ENCODE peak calls at places on chromosomes 16 and 17, in ten cellular contexts. E is activated T-helper 1 cell treated with Interleukin-2 at 50 U/mL for 16 hours, R is neural progenitor cell, D is T-helper 9 cell, P is HFFc6, X is Caco-2, G is ovary, K is NCI-H2081, V is NCI-H1930, L is AG09309. I is an unnamed sample.

GRCh38 chr16:85860413-85861094 is 38.4 kb upstream of the IRF8 start:
- DNase-seq in E (no peak), R (no peak), D (no peak), P (no peak), X (no peak), G (no peak), K (no peak), V (no peak), L (no peak), I (no peak)

GRCh38 chr16:55836158-55836611 is 3.3 kb upstream of the CES1 start:
- DNase-seq in E (no peak), R (no peak), D (no peak), P (no peak), X (no peak), G (no peak), K (no peak), V (no peak), L (no peak), I (no peak)

GRCh38 chr17:53797497-53797896 is 25.2 kb upstream of the KIF2B start:
- DNase-seq in E (no peak), R (no peak), D (no peak), P (no peak), X (no peak), G (no peak), K (no peak), V (no peak), L (no peak), I (no peak)

GRCh38 chr16:89815639-89816348 is 653 bp downstream of the FANCA start:
- DNase-seq in E (no peak), R (peak; percentile 39), D (no peak), P (no peak), X (peak; percentile 46), G (no peak), K (no peak), V (no peak), L (no peak), I (no peak)

GRCh38 chr17:43324205-43324893 is 74.4 kb upstream of the ARL4D start:
- DNase-seq in E (no peak), R (peak; percentile 52), D (no peak), P (no peak), X (no peak), G (no peak), K (no peak), V (no peak), L (no peak), I (no peak)

GRCh38 chr17:36461330-36462110 is 25.0 kb upstream of the ZNHIT3 start:
- DNase-seq in E (no peak), R (no peak), D (no peak), P (no peak), X (no peak), G (no peak), K (no peak), V (no peak), L (no peak), I (no peak)

GRCh38 chr16:82010649-82011048 is 621 bp downstream of the SDR42E1 start:
- DNase-seq in E (no peak), R (no peak), D (no peak), P (no peak), X (no peak), G (no peak), K (no peak), V (no peak), L (no peak), I (no peak)

GRCh38 chr17:2598166-2598565 is 4.7 kb downstream of the PAFAH1B1 start:
- DNase-seq in E (no peak), R (no peak), D (no peak), P (peak; percentile 41), X (no peak), G (peak; percentile 26), K (no peak), V (no peak), L (peak; percentile 37), I (no peak)

GRCh38 chr17:78224226-78225087 is 7.0 kb upstream of the TMEM235 start:
- DNase-seq in E (no peak), R (no peak), D (no peak), P (no peak), X (no peak), G (no peak), K (no peak), V (no peak), L (no peak), I (no peak)

GRCh38 chr17:15405016-15405415 is 62.4 kb downstream of the CDRT4 start:
- DNase-seq in E (no peak), R (no peak), D (no peak), P (no peak), X (no peak), G (no peak), K (no peak), V (no peak), L (no peak), I (no peak)

GRCh38 chr16:65142276-65142675 is 20.4 kb upstream of the CDH11 start:
- DNase-seq in E (no peak), R (no peak), D (no peak), P (peak; percentile 37), X (no peak), G (no peak), K (no peak), V (no peak), L (no peak), I (no peak)

GRCh38 chr17:47935961-47936360 is 5.4 kb upstream of the PNPO start:
- DNase-seq in E (no peak), R (no peak), D (no peak), P (peak; percentile 78), X (no peak), G (no peak), K (no peak), V (no peak), L (peak; percentile 42), I (no peak)

GRCh38 chr17:78923660-78924453 is 1.3 kb downstream of the TIMP2 start:
- DNase-seq in E (peak; percentile 31), R (peak; percentile 40), D (peak; percentile 41), P (no peak), X (peak; percentile 85), G (peak; percentile 59), K (no peak), V (no peak), L (no peak), I (no peak)

GRCh38 chr16:86455116-86455515 is 55.2 kb upstream of the FOXF1 start:
- DNase-seq in E (no peak), R (no peak), D (no peak), P (no peak), X (no peak), G (no peak), K (no peak), V (no peak), L (peak; percentile 91), I (no peak)

I was measured in iPS DF 19.7.